ENCODE peak calls at places on chromosomes 4 and X, in four cellular contexts. H is adrenal gland, V is right cardiac atrium, B is Peyer's patch. E is an unnamed sample.

GRCh38 chr4:186761281-186761897 is 37.7 kb upstream of the FAT1 start:
- DNase-seq in H (no peak), V (no peak), B (no peak), E (no peak)

GRCh38 chrX:21778236-21778635 is 20.3 kb upstream of the SMPX start:
- DNase-seq in H (no peak), V (no peak), B (no peak), E (no peak)

GRCh38 chrX:119067023-119067739 is 5.6 kb upstream of the CT47C1 start:
- DNase-seq in H (peak; percentile 87), V (peak; percentile 75), B (peak; percentile 37), E (peak; percentile 45)

GRCh38 chrX:56564921-56565861 is 1.8 kb downstream of the UBQLN2 start:
- DNase-seq in H (no peak), V (no peak), B (no peak), E (no peak)

GRCh38 chrX:129984196-129984962 is 1.9 kb downstream of the BCORL1 start:
- DNase-seq in H (peak; percentile 28), V (peak; percentile 77), B (peak; percentile 30), E (peak; percentile 38)

GRCh38 chr4:188714907-188715306 is 575.7 kb downstream of the TRIML1 start:
- DNase-seq in H (no peak), V (no peak), B (no peak), E (no peak)

GRCh38 chr4:610411-611261 is 14.7 kb upstream of the PDE6B start:
- DNase-seq in H (peak; percentile 33), V (peak; percentile 21), B (no peak), E (no peak)

GRCh38 chr4:140652601-140653000 is 83.8 kb upstream of the UCP1 start:
- DNase-seq in H (no peak), V (no peak), B (no peak), E (no peak)

GRCh38 chr4:39713691-39714090 is 15.8 kb downstream of the UBE2K start:
- DNase-seq in H (no peak), V (no peak), B (no peak), E (no peak)

GRCh38 chr4:97643179-97643578 is 500.1 kb downstream of the STPG2 start:
- DNase-seq in H (no peak), V (no peak), B (no peak), E (no peak)

GRCh38 chrX:34382416-34382815 is 250.3 kb upstream of the FAM47A start:
- DNase-seq in H (no peak), V (no peak), B (no peak), E (no peak)

GRCh38 chrX:35841872-35842271 is 43.7 kb downstream of the MAGEB16 start:
- DNase-seq in H (no peak), V (no peak), B (no peak), E (no peak)

GRCh38 chr4:182126096-182126495 is 117.1 kb upstream of the TENM3 start:
- DNase-seq in H (no peak), V (no peak), B (no peak), E (no peak)

GRCh38 chrX:71098951-71099506 is 3.4 kb downstream of the FOXO4 start:
- DNase-seq in H (no peak), V (no peak), B (no peak), E (no peak)

GRCh38 chr4:102343964-102344519 is 1.2 kb downstream of the SLC39A8 start:
- DNase-seq in H (no peak), V (no peak), B (no peak), E (no peak)

GRCh38 chr4:112515278-112516075 is 503 bp downstream of the NEUROG2 start:
- DNase-seq in H (no peak), V (peak; percentile 55), B (no peak), E (peak; percentile 49)

GRCh38 chr4:136319789-136320470 is 1212.4 kb downstream of the PCDH18 start:
- DNase-seq in H (no peak), V (no peak), B (no peak), E (no peak)

GRCh38 chrX:43655961-43656494 is at the start of gene MAOA:
- DNase-seq in H (peak; percentile 74), V (peak; percentile 86), B (peak; percentile 39), E (peak; percentile 34)

GRCh38 chr4:53459548-53459947 is 82.1 kb downstream of the FIP1L1 start:
- DNase-seq in H (no peak), V (no peak), B (no peak), E (no peak)

GRCh38 chr4:104351696-104352095 is 143.0 kb downstream of the CXXC4 start:
- DNase-seq in H (no peak), V (no peak), B (no peak), E (no peak)

GRCh38 chrX:136047969-136048368 is 62.7 kb downstream of the SLC9A6 start:
- DNase-seq in H (no peak), V (no peak), B (no peak), E (no peak)

GRCh38 chr4:16858275-16858752 is 40.1 kb downstream of the LDB2 start:
- DNase-seq in H (peak; percentile 31), V (no peak), B (no peak), E (no peak)

GRCh38 chr4:124144302-124144701 is 568.2 kb downstream of the ANKRD50 start:
- DNase-seq in H (no peak), V (no peak), B (no peak), E (no peak)

GRCh38 chr4:123940604-123941003 is 544.0 kb downstream of the SPRY1 start:
- DNase-seq in H (no peak), V (no peak), B (no peak), E (no peak)

GRCh38 chrX:77953708-77954107 is 15.7 kb downstream of the PGAM4 start:
- DNase-seq in H (no peak), V (no peak), B (no peak), E (no peak)

GRCh38 chr4:67713531-67714247 is 12.7 kb upstream of the UBA6 start:
- DNase-seq in H (no peak), V (no peak), B (no peak), E (peak; percentile 49)

GRCh38 chr4:168558587-168558986 is 61.7 kb downstream of the PALLD start:
- DNase-seq in H (no peak), V (no peak), B (no peak), E (no peak)

GRCh38 chr4:60396680-60397079 is 803.4 kb upstream of the ADGRL3 start:
- DNase-seq in H (no peak), V (no peak), B (no peak), E (no peak)

GRCh38 chrX:148259990-148260389 is 240.4 kb upstream of the AFF2 start:
- DNase-seq in H (no peak), V (no peak), B (no peak), E (no peak)

GRCh38 chrX:83916525-83916924 is 55.6 kb downstream of the CYLC1 start:
- DNase-seq in H (peak; percentile 25), V (no peak), B (no peak), E (peak; percentile 9)
- H3K4me3 ChIP-seq in H (no peak overlapping the region), V (no peak overlapping the region), B (no peak overlapping the region), E (no peak overlapping the region)

DNA sequence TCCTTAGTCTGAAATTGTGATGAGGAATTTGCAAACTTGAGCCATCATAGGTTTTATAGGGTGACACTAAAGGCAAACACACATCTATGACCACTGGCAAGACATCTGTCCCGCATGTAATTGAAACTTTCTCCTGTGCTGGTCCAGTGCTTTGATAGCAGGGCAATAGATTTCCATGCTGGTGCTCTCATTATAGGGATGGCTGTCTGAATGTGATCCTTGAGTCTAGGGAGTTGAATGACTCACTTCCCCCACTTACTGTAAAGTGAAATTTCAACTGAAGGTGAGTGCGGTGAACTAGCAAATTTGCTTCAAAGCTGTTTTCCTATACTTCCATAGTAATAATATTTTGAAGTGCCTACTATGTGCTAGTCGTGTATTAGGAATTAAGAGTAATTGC is 1630.0 kb downstream of the STIM2 start:
- DNase-seq in H (no peak), V (no peak), B (no peak), E (no peak)
- H3K9me3 ChIP-seq in H (no peaks in the 10 kb centered on the region), V (no peaks in the 10 kb centered on the region), B (no peaks in the 10 kb centered on the region), E (no peaks in the 10 kb centered on the region)

GRCh38 chrX:17030580-17031285 is 84.3 kb downstream of the REPS2 start:
- DNase-seq in H (no peak), V (no peak), B (no peak), E (no peak)

GRCh38 chrX:17030092-17030491 is 83.6 kb downstream of the REPS2 start:
- DNase-seq in H (no peak), V (no peak), B (no peak), E (no peak)

GRCh38 chrX:17025903-17026302 is 79.4 kb downstream of the REPS2 start:
- DNase-seq in H (no peak), V (no peak), B (no peak), E (no peak)

GRCh38 chrX:17028381-17028780 is 81.9 kb downstream of the REPS2 start:
- DNase-seq in H (no peak), V (no peak), B (no peak), E (no peak)

DNA sequence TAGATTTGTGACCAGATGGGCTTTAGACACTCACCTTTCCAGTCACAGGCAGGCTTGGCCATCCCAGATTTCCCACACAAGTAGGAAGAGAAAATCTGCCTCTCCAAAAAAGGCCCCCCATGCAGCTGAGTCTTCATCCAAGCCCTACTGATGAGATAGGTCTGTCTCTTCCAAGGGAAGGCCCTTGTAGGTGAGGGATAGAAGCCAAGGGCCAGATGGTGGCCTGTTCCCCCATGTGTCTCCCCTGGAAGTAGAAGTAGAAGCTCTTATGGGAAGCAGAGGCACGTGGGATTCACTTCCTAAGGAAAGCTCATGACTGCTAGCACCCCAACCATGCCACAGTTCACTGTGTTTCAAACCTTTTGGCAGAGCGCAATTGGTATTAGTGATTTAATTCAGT is 81.5 kb downstream of the REPS2 start:
- DNase-seq in H (no peak), V (no peak), B (no peak), E (no peak)
- H3K4me3 ChIP-seq in H (no peak overlapping the region), V (no peak overlapping the region), B (no peak overlapping the region), E (no peak overlapping the region)

DNA sequence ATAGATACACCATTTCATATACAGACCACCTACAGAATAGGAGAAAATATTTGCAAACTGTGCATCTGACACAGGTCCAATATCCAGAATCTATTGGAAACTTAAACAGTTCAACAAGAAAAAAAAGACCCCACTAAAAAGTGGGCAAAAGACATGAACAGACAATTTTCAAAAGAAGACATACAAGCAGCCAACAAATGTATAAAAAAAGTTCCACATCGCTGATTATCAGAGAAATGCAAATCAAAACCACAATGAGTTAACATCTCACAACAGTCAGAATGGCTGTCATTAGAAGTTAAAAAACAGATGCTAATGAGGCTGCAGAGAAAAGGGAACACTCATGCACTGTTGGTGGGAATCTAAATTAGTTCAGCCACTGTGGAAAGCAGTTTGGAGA is 36.8 kb downstream of the KIAA0232 start:
- DNase-seq in H (no peak), V (no peak), B (no peak), E (no peak)
- H3K9me3 ChIP-seq in H (peaks cover 9% of the 10 kb centered on the region), V (no peaks in the 10 kb centered on the region), B (no peaks in the 10 kb centered on the region), E (no peaks in the 10 kb centered on the region)